ENCODE peak calls at places on chromosomes 2 and 18, in eight cellular contexts. F is CD8-positive, alpha-beta memory T cell; Z is heart right ventricle; R is naive thymus-derived CD4-positive, alpha-beta T cell; O is K562; U is MG63; N is stomach; K is heart left ventricle. S is an unnamed sample. For H3K27me3, the result is how much of the 10 kb centered on the place peaks cover.

GRCh38 chr18:80253236-80253635 is 5.9 kb upstream of the PARD6G start:
- DNase-seq in F (no peak), Z (no peak), R (no peak), O (no peak), U (no peak), N (no peak), K (no peak), S (no peak)

GRCh38 chr18:50879302-50880107 is 587 bp downstream of the ME2 start:
- DNase-seq in F (peak), Z (peak), R (peak), O (no peak), U (peak), N (peak), K (no peak), S (peak)

GRCh38 chr2:62455957-62456692 is 49.9 kb downstream of the TMEM17 start:
- DNase-seq in F (no peak), Z (no peak), R (no peak), O (no peak), U (no peak), N (no peak), K (no peak), S (no peak)

GRCh38 chr2:73970850-73971471 is 13.7 kb upstream of the TET3 start:
- DNase-seq in F (peak), Z (peak), R (peak), O (peak), U (peak), N (peak), K (peak), S (no peak)

GRCh38 chr2:141041281-141041680 is 1089.5 kb downstream of the LRP1B start:
- DNase-seq in F (no peak), Z (no peak), R (no peak), O (no peak), U (no peak), N (no peak), K (no peak), S (peak)

GRCh38 chr2:1556776-1557466 is 143.7 kb downstream of the TPO start:
- DNase-seq in F (no peak), Z (no peak), R (no peak), O (no peak), U (peak), N (no peak), K (no peak), S (peak)

GRCh38 chr18:46098616-46098933 is 479 bp upstream of the ATP5F1A start:
- DNase-seq in F (no peak), Z (no peak), R (no peak), O (no peak), U (no peak), N (no peak), K (no peak), S (no peak)

GRCh38 chr2:53209679-53210473 is 557.7 kb upstream of the CHAC2 start:
- DNase-seq in F (no peak), Z (no peak), R (no peak), O (no peak), U (no peak), N (no peak), K (no peak), S (no peak)

GRCh38 chr2:201938151-201938815 is 95.4 kb upstream of the FZD7 start:
- DNase-seq in F (no peak), Z (no peak), R (no peak), O (no peak), U (no peak), N (no peak), K (no peak), S (peak)

GRCh38 chr2:58569460-58570185 is 328.5 kb upstream of the FANCL start:
- DNase-seq in F (no peak), Z (no peak), R (no peak), O (no peak), U (peak), N (no peak), K (no peak), S (peak)

GRCh38 chr18:59760212-59760997 is 63.2 kb upstream of the CCBE1 start:
- DNase-seq in F (no peak), Z (no peak), R (no peak), O (no peak), U (no peak), N (no peak), K (no peak), S (no peak)

GRCh38 chr2:121699421-121700328 is 37.0 kb downstream of the NIFK start:
- DNase-seq in F (peak), Z (peak), R (peak), O (peak), U (peak), N (peak), K (peak), S (peak)

GRCh38 chr2:10400568-10400977 is 47.6 kb downstream of the ODC1 start:
- DNase-seq in F (no peak), Z (peak), R (no peak), O (no peak), U (no peak), N (no peak), K (peak), S (no peak)

GRCh38 chr2:105431367-105432088 is 32.7 kb upstream of the FHL2 start:
- DNase-seq in F (no peak), Z (peak), R (no peak), O (no peak), U (peak), N (no peak), K (peak), S (peak)

GRCh38 chr2:135056790-135057189 is 4.7 kb downstream of the RAB3GAP1 start:
- DNase-seq in F (no peak), Z (no peak), R (no peak), O (no peak), U (no peak), N (no peak), K (no peak), S (no peak)

GRCh38 chr2:232658217-232658785 is 24.9 kb downstream of the EFHD1 start:
- DNase-seq in F (no peak), Z (no peak), R (no peak), O (peak), U (no peak), N (no peak), K (no peak), S (no peak)

GRCh38 chr2:47310801-47311560 is 92.0 kb upstream of the MSH2 start:
- DNase-seq in F (no peak), Z (peak), R (no peak), O (no peak), U (no peak), N (peak), K (peak), S (no peak)

GRCh38 chr2:88058226-88058625 is 2.6 kb upstream of the KRCC1 start:
- DNase-seq in F (no peak), Z (no peak), R (no peak), O (no peak), U (no peak), N (no peak), K (no peak), S (no peak)

GRCh38 chr2:110101280-110101844 is 14.3 kb downstream of the MALL start:
- DNase-seq in F (no peak), Z (peak), R (no peak), O (no peak), U (peak), N (peak), K (peak), S (peak)

GRCh38 chr2:46540496-46541342 is 61.4 kb downstream of the TMEM247 start:
- DNase-seq in F (no peak), Z (peak), R (no peak), O (no peak), U (peak), N (no peak), K (no peak), S (peak)

GRCh38 chr2:12921321-12921720 is 204.6 kb downstream of the TRIB2 start:
- DNase-seq in F (no peak), Z (no peak), R (no peak), O (no peak), U (no peak), N (no peak), K (no peak), S (no peak)

GRCh38 chr2:239518286-239519080 is 117.7 kb upstream of the HDAC4 start:
- DNase-seq in F (no peak), Z (no peak), R (no peak), O (no peak), U (no peak), N (no peak), K (peak), S (no peak)

GRCh38 chr18:3498705-3499451 is 48.9 kb downstream of the TGIF1 start:
- DNase-seq in F (no peak), Z (no peak), R (peak), O (no peak), U (peak), N (peak), K (peak), S (peak)

GRCh38 chr2:145546091-145546490 is 1026.2 kb upstream of the ZEB2 start:
- DNase-seq in F (no peak), Z (no peak), R (no peak), O (no peak), U (peak), N (no peak), K (no peak), S (no peak)

GRCh38 chr2:170216415-170216814 is 38.5 kb downstream of the MYO3B start:
- DNase-seq in F (no peak), Z (no peak), R (no peak), O (no peak), U (no peak), N (no peak), K (no peak), S (no peak)

DNA sequence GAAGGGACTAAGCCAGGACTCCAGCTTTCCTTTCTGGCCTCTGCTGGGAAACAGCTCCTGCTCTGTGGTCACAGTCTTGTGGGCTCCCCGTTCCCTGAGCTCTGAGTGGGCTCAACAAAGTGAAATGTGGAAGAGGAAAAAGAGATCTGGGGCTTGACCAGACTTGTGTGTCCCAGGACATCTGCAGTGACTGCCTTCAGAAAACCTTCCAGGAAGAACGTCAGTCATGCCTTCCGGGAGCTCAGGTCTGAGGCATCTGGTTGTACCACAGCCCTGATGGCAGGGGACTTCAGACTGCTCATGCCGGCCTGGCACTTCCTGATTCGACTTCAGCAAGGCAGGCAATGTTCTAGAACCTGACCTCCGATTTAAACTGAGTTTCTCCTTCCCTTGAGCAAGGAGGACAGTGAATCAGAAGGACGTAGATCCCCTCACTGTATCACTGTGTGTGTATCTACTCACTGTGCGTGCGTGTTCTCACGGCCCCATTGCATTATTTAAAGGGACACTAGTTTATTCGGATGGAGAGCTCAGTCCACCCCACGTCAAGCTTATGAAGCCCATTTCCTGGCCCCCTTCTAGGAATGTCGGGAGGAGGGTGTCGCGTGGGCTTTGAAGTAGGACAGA is 556 bp upstream of the FBLN7 start:
- DNase-seq in F (no peak), Z (no peak), R (peak), O (peak), U (no peak), N (no peak), K (peak), S (peak)
- H3K27me3 ChIP-seq in F (under half), Z (under half), R (under half), O (under half), U (under half), N (under half), K (under half), S (under half)

GRCh38 chr2:219452361-219453317 is 18.0 kb downstream of the SPEG start:
- DNase-seq in F (no peak), Z (peak), R (no peak), O (peak), U (peak), N (no peak), K (peak), S (peak)
- H3K27me3 ChIP-seq in F (under half), Z (under half), R (under half), O (under half), U (under half), N (under half), K (under half), S (under half)

DNA sequence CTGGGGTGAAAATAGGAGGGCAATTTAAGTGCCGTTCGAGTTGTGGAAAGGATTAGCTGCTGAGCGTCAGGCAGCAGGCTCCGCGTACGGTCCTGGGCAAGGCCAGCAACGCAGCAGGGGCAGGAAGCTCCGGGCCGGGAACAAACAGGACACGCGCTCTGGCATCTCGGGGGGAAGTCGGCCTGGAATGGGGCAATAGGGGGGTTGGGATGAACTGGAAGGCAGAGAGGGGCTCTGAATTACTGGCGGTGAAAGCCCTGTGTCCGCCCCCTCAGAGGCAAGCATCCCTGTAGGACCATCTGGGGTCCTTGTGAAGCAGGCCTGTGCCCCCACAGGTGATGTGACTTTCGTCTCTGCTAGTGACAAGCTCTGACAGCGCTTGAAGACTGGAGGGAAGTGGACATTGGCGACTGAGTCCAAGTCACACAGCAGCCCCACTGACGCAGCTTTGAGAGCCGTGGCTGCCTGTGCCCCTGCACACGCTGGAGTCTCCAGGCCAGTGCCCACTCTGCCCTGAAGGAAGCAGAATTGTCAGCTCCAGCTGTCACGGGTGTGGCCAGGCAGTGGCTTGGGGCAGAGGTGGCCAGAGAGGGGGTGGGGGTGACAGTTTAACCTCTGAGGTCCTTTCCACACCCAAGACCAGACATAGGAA is 22.3 kb downstream of the GPR35 start:
- DNase-seq in F (no peak), Z (no peak), R (no peak), O (no peak), U (no peak), N (no peak), K (peak), S (no peak)
- H3K27me3 ChIP-seq in F (under half), Z (half or more), R (under half), O (half or more), U (under half), N (under half), K (half or more), S (under half)

DNA sequence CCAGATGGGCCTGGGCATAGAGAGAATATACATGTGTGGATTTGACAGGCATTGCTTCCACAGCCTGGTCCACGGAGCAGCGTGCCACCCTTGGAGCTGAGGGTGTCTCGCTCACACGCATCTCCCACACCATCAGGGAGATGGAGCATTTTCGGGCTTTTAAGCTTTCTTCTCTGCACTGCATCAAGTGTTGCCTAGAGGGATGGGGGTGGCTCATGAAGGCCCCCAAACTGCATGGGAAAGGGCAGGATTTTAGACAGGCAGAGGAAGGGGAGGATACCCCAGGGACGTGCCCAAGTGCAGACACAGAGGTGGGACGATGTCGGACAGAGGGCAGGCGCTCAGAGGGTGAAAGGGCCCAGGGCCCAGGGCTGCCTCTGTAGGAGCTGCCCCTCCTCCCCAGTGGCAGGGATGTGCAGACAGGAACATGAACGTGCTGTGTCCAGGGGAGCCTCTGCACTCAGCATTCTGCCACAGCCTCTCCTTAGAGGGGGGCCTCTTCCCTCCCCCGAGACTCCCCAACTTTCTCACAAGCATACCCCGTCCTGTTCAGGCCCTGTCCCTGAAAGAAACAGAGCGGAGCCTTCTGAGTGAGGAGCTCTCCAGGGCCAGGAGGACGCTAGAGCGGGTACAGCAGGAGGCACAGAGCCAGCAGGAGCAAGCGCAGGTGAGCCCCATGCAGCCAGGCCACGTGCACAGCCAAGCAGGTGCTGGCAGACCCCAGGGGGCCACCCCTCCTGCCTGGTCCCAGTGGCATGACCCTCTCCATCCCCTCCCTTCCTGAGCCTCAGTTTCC is 42.9 kb upstream of the SNED1 start:
- DNase-seq in F (no peak), Z (no peak), R (no peak), O (no peak), U (no peak), N (peak), K (peak), S (no peak)
- H3K27me3 ChIP-seq in F (under half), Z (under half), R (under half), O (under half), U (under half), N (under half), K (under half), S (under half)

DNA sequence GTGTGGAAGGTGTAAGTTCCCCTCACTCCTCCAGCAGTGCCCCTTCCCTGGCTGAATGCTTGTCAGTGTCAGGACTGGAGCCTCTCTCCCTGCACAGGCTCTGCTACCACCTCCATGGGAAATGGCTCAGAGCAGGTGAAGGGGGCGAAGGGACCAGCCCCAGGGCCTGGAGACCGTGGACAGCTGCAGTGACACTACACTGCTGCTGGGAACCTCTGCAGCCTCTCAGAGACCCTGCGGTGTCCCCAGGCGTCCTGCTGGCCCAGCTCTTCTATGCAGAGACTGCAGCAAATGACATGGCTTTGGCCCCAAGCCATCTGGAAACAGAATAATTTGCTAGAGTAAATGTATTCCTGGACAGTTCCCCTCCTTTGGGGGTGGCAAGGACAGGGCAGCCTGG is 53.2 kb downstream of the CIB4 start:
- DNase-seq in F (no peak), Z (no peak), R (no peak), O (no peak), U (no peak), N (no peak), K (no peak), S (no peak)
- H3K27me3 ChIP-seq in F (under half), Z (half or more), R (under half), O (half or more), U (under half), N (under half), K (under half), S (half or more)

GRCh38 chr2:27177441-27178351 is 28.9 kb downstream of the TCF23 start:
- DNase-seq in F (no peak), Z (no peak), R (no peak), O (no peak), U (no peak), N (no peak), K (no peak), S (no peak)
- H3K27me3 ChIP-seq in F (under half), Z (under half), R (under half), O (under half), U (under half), N (under half), K (under half), S (half or more)

DNA sequence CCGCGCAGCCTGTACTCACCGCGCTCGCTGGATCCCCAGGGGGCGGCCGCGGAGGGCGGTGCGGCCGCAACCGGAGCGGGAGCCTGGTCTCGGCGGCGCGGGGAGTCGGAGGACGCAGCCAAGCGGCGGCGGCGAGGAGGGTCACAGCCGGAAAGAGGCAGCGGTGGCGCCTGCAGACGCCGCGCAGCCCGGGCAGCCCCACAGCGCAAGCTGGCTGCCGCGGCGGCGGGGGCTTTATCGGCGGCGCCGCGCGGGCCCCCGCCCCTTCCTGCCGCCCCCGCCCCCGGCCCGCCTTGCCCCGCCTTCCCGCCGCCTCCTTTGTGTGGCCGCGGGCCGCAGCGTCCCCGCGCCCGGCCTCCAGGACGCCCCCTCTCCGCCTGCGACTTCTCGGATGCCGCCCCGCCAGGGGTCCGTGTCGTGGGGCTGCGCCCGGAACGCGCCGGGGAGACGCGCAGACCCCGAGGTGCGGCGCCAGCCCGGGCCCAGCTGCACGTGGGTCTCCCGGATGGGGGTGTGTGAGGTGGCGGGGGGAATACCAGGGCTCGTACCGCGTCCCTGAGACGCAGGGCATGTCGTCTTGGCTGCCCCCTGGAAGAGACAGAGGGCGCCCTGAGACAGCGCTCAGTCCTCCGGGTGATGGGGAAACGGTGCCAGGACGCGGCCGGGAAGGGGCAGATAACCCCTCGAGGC is at the start of gene SERPINE2:
- DNase-seq in F (no peak), Z (peak), R (peak), O (no peak), U (peak), N (no peak), K (peak), S (peak)
- H3K27me3 ChIP-seq in F (under half), Z (half or more), R (under half), O (under half), U (under half), N (under half), K (under half), S (under half)

GRCh38 chr2:241561811-241562210 is 3.3 kb downstream of the BOK start:
- DNase-seq in F (no peak), Z (peak), R (no peak), O (no peak), U (peak), N (peak), K (peak), S (peak)
- H3K27me3 ChIP-seq in F (under half), Z (under half), R (under half), O (under half), U (under half), N (under half), K (under half), S (under half)

GRCh38 chr2:82939211-82939610 is 1519.9 kb downstream of the SUCLG1 start:
- DNase-seq in F (no peak), Z (no peak), R (no peak), O (no peak), U (no peak), N (no peak), K (no peak), S (no peak)
- H3K27me3 ChIP-seq in F (under half), Z (under half), R (under half), O (under half), U (under half), N (under half), K (under half), S (under half)

GRCh38 chr2:29894822-29895221 is 26.6 kb downstream of the ALK start:
- DNase-seq in F (no peak), Z (no peak), R (no peak), O (no peak), U (no peak), N (no peak), K (no peak), S (no peak)
- H3K27me3 ChIP-seq in F (under half), Z (under half), R (under half), O (under half), U (under half), N (under half), K (under half), S (under half)

S was measured in astrocyte.